ENCODE peak calls at places on chromosomes 5 and 9, in nine cellular contexts. J is stimulated activated CD4-positive, alpha-beta T cell treated with anti-CD3 and anti-CD28 coated beads, Interleukin-2, amount 100 ng/mL, for 48 hours; N is naive thymus-derived CD4-positive, alpha-beta T cell; R is T follicular helper cell; Q is sciatic nerve; U is iris pigment epithelial cell; W is BJ; E is Caki2; C is effector memory CD8-positive, alpha-beta T cell. Z is an unnamed sample.
A peak's percentile ranks its signal among the peaks of the same experiment; 100 is the strongest.

GRCh38 chr9:71761938-71762353 is 6.4 kb downstream of the CEMIP2 start:
- DNase-seq in J (no peak), N (no peak), R (no peak), Q (no peak), U (no peak), W (no peak), E (peak; percentile 55), C (no peak), Z (no peak)

GRCh38 chr5:66867622-66868322 is 271.6 kb downstream of the MAST4 start:
- DNase-seq in J (no peak), N (no peak), R (no peak), Q (no peak), U (no peak), W (no peak), E (no peak), C (no peak), Z (no peak)

GRCh38 chr5:135309391-135310327 is 89.4 kb downstream of the MACROH2A1 start:
- DNase-seq in J (no peak), N (no peak), R (no peak), Q (no peak), U (no peak), W (peak; percentile 16), E (no peak), C (no peak), Z (no peak)

GRCh38 chr9:22056402-22056801 is 47.3 kb upstream of the CDKN2B start:
- DNase-seq in J (no peak), N (no peak), R (no peak), Q (no peak), U (no peak), W (no peak), E (no peak), C (no peak), Z (no peak)

GRCh38 chr5:39072915-39073758 is 1.1 kb downstream of the RICTOR start:
- DNase-seq in J (peak; percentile 30), N (peak; percentile 63), R (peak; percentile 39), Q (peak; percentile 63), U (peak; percentile 60), W (no peak), E (peak; percentile 59), C (peak; percentile 43), Z (peak; percentile 70)

GRCh38 chr9:27204578-27204977 is 92.4 kb downstream of the EQTN start:
- DNase-seq in J (no peak), N (no peak), R (no peak), Q (no peak), U (peak; percentile 75), W (no peak), E (no peak), C (no peak), Z (no peak)

GRCh38 chr5:68533571-68534051 is 318.1 kb downstream of the PIK3R1 start:
- DNase-seq in J (no peak), N (no peak), R (no peak), Q (no peak), U (no peak), W (no peak), E (no peak), C (no peak), Z (no peak)

GRCh38 chr5:64836190-64836750 is 67.5 kb downstream of the CWC27 start:
- DNase-seq in J (no peak), N (no peak), R (no peak), Q (no peak), U (no peak), W (no peak), E (no peak), C (no peak), Z (no peak)

GRCh38 chr9:84404095-84404686 is 63.6 kb upstream of the SLC28A3 start:
- DNase-seq in J (no peak), N (no peak), R (no peak), Q (no peak), U (no peak), W (no peak), E (no peak), C (no peak), Z (no peak)

GRCh38 chr5:126464959-126465358 is 41.8 kb downstream of the GRAMD2B start:
- DNase-seq in J (no peak), N (no peak), R (no peak), Q (no peak), U (no peak), W (no peak), E (no peak), C (no peak), Z (no peak)

GRCh38 chr5:154449786-154450185 is 4.0 kb downstream of the SAP30L start:
- DNase-seq in J (no peak), N (no peak), R (no peak), Q (no peak), U (peak; percentile 59), W (no peak), E (no peak), C (no peak), Z (no peak)

GRCh38 chr9:28502189-28502588 is 928.9 kb upstream of the C9orf72 start:
- DNase-seq in J (no peak), N (no peak), R (no peak), Q (no peak), U (no peak), W (no peak), E (no peak), C (no peak), Z (no peak)

GRCh38 chr5:135743684-135744083 is 90.8 kb upstream of the SLC25A48 start:
- DNase-seq in J (no peak), N (no peak), R (no peak), Q (no peak), U (no peak), W (no peak), E (no peak), C (no peak), Z (no peak)